ENCODE peak calls at places on chromosome 22, in five cellular contexts. Y is AG09319, P is foreskin fibroblast, N is fibroblast of mammary gland, K is heart right ventricle. S is an unnamed sample.

GRCh38 chr22:49381595-49382450 is 445.9 kb downstream of the BRD1 start:
- DNase-seq in K (no peak), Y (no peak), N (no peak), P (no peak), S (peak; percentile 60)

GRCh38 chr22:32661296-32661695 is 140.2 kb upstream of the TIMP3 start:
- DNase-seq in Y (peak; percentile 70), P (peak; percentile 94), N (peak; percentile 91), K (peak; percentile 35), S (no peak)

GRCh38 chr22:30802202-30803166 is 107.8 kb downstream of the OSBP2 start:
- DNase-seq in K (peak; percentile 78), Y (peak; percentile 76), P (peak; percentile 98), N (peak; percentile 82), S (peak; percentile 93)

GRCh38 chr22:31692186-31692886 is 30.3 kb upstream of the PISD start:
- DNase-seq in K (no peak), N (peak; percentile 70), Y (no peak), P (peak; percentile 62), S (no peak)

GRCh38 chr22:42500164-42500835 is 19.3 kb downstream of the RRP7A start:
- DNase-seq in P (peak; percentile 85), K (peak; percentile 79), Y (peak; percentile 27), N (peak; percentile 59), S (peak; percentile 75)

GRCh38 chr22:39351689-39352214 is 2.0 kb downstream of the SYNGR1 start:
- DNase-seq in K (no peak), N (peak; percentile 10), Y (no peak), P (peak; percentile 80), S (no peak)

GRCh38 chr22:43848366-43849171 is 13.7 kb downstream of the SULT4A1 start:
- DNase-seq in P (peak; percentile 62), N (peak; percentile 22), Y (no peak), K (no peak), S (no peak)

GRCh38 chr22:39920134-39920743 is 19.4 kb downstream of the GRAP2 start:
- DNase-seq in K (no peak), N (no peak), P (no peak), Y (no peak), S (no peak)

GRCh38 chr22:44775862-44776261 is 23.5 kb downstream of the ARHGAP8 start:
- DNase-seq in P (no peak), N (no peak), Y (no peak), K (no peak), S (no peak)

GRCh38 chr22:32562396-32562795 is 87.8 kb downstream of the FBXO7 start:
- DNase-seq in K (peak; percentile 28), Y (no peak), N (no peak), P (peak; percentile 46), S (no peak)

GRCh38 chr22:28505416-28506156 is 174.1 kb downstream of the TTC28 start:
- DNase-seq in Y (no peak), K (no peak), N (no peak), P (no peak), S (no peak)

GRCh38 chr22:36339171-36340065 is 48.3 kb downstream of the MYH9 start:
- DNase-seq in K (no peak), Y (no peak), N (peak; percentile 95), P (peak; percentile 85), S (no peak)

GRCh38 chr22:50625131-50625567 is 2.8 kb downstream of the ARSA start:
- DNase-seq in N (no peak), P (no peak), Y (no peak), K (no peak), S (peak; percentile 70)

GRCh38 chr22:19716829-19717105 is 2.5 kb downstream of the SEPTIN5 start:
- DNase-seq in P (no peak), N (no peak), Y (no peak), K (no peak), S (no peak)

GRCh38 chr22:29003975-29004646 is 57.5 kb downstream of the C22orf31 start:
- DNase-seq in P (no peak), Y (no peak), K (no peak), N (no peak), S (no peak)

GRCh38 chr22:46758867-46759290 is 3.6 kb upstream of the TBC1D22A start:
- DNase-seq in Y (no peak), N (peak; percentile 72), P (peak; percentile 83), K (no peak), S (no peak)

GRCh38 chr22:45240137-45240809 is 421 bp downstream of the KIAA0930 start:
- DNase-seq in Y (no peak), N (no peak), K (no peak), P (peak; percentile 60), S (no peak)

GRCh38 chr22:45460288-45461109 is 42.2 kb upstream of the FBLN1 start:
- DNase-seq in N (peak; percentile 90), P (peak; percentile 96), K (peak; percentile 76), Y (peak; percentile 83), S (no peak)

GRCh38 chr22:30398685-30399680 is 2.2 kb downstream of the SEC14L2 start:
- DNase-seq in Y (no peak), N (peak; percentile 57), K (no peak), P (no peak), S (no peak)

GRCh38 chr22:40648386-40648785 is 11.9 kb upstream of the MRTFA start:
- DNase-seq in P (no peak), K (no peak), N (no peak), Y (no peak), S (no peak)

GRCh38 chr22:30245181-30245984 is 1.2 kb downstream of the LIF start:
- DNase-seq in Y (no peak), N (no peak), P (peak; percentile 45), K (no peak), S (no peak)

GRCh38 chr22:45882881-45883810 is 93.8 kb downstream of the WNT7B start:
- DNase-seq in P (no peak), K (no peak), Y (no peak), N (no peak), S (peak; percentile 65)

GRCh38 chr22:48957311-48957986 is 870.2 kb downstream of the BRD1 start:
- DNase-seq in K (no peak), Y (no peak), P (no peak), N (no peak), S (peak; percentile 63)

GRCh38 chr22:47914481-47915097 is 1152.1 kb downstream of the TBC1D22A start:
- DNase-seq in P (no peak), Y (no peak), N (no peak), K (no peak), S (no peak)

GRCh38 chr22:36811094-36811797 is 5.6 kb downstream of the PVALB start:
- DNase-seq in Y (no peak), K (no peak), N (no peak), P (no peak), S (no peak)

GRCh38 chr22:21022955-21023614 is 8.1 kb downstream of the P2RX6 start:
- DNase-seq in P (no peak), N (no peak), K (no peak), Y (no peak), S (no peak)
- TF ChIP-seq CTCF in P (no peak), N (no peak), K (no peak), Y (no peak), S (peak; percentile 28)

GRCh38 chr22:26679003-26679629 is 21.7 kb downstream of the MIAT start:
- DNase-seq in K (peak; percentile 77), N (peak; percentile 72), Y (peak; percentile 43), P (peak; percentile 87), S (peak; percentile 81)
- TF ChIP-seq CTCF in K (peak; percentile 97), N (peak; percentile 97), Y (peak; percentile 96), P (peak; percentile 93), S (peak; percentile 96)

GRCh38 chr22:18091916-18092526 is 14.2 kb downstream of the PEX26 start:
- DNase-seq in N (peak; percentile 78), K (peak; percentile 73), P (no peak), Y (no peak), S (no peak)
- TF ChIP-seq CTCF in N (peak; percentile 10), K (peak; percentile 40), P (no peak), Y (no peak), S (no peak)

GRCh38 chr22:34986461-34986977 is 79.4 kb upstream of the ISX start:
- DNase-seq in K (no peak), Y (no peak), N (no peak), P (no peak), S (no peak)
- TF ChIP-seq CTCF in K (no peak), Y (no peak), N (no peak), P (no peak), S (no peak)

GRCh38 chr22:24233235-24233634 is 11.6 kb downstream of the GGT5 start:
- DNase-seq in Y (no peak), P (no peak), N (no peak), K (no peak), S (no peak)

GRCh38 chr22:24232725-24233124 is 12.2 kb downstream of the GGT5 start:
- DNase-seq in N (no peak), Y (no peak), P (no peak), K (no peak), S (no peak)

GRCh38 chr22:24232124-24232523 is 12.8 kb downstream of the GGT5 start:
- DNase-seq in N (no peak), Y (no peak), K (no peak), P (no peak), S (no peak)

GRCh38 chr22:24231706-24232105 is 13.2 kb downstream of the GGT5 start:
- DNase-seq in N (no peak), K (no peak), Y (no peak), P (no peak), S (no peak)

GRCh38 chr22:24230911-24231656 is 13.8 kb downstream of the GGT5 start:
- DNase-seq in Y (no peak), K (no peak), P (no peak), N (no peak), S (no peak)
- TF ChIP-seq CTCF in Y (peak; percentile 11), K (peak; percentile 38), P (no peak), N (peak; percentile 28), S (peak; percentile 64)

DNA sequence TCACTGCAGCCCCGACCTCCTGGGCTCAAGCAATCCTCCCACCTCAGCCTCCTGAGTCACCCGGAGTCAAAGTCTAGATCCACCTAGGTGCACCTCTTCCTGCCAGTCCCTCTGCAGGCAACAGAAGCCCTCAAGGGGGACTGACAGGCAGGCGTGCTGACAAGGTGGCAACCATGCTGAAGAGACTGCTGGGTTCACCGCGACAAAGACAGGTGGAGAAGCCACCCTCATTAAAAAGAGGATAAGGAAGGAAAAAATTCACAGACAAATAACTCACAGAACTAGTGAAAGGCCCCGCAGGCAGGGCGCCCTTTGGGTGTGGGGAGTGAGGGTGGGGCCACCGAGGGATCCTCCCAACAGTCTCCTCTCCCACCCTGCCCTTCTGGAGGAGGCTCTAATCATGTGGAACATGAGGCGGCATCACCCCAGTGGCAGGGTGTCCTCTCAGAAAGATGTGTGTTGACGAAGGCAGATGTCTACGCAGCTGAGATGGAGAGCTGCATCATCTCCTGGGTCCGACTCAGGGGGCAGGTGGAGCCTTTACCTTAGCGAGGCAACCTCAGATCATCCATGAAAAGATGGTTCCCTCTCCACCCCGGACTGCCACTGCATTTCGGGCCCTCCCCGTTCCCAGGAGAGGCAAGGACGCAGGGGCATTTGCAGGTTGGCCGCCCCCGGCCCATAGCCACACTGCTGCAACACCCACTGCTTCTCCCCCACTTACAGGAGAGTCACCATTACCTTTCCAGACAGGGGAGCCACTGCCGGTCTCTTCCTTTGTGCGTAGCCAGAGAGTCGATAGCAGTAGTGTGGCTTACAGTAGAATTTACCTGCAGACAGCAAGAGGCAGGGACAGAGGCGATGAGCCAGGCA is 91.2 kb upstream of the BID start:
- DNase-seq in N (no peak), Y (no peak), P (no peak), K (no peak), S (no peak)
- TF ChIP-seq CTCF in N (no peak), Y (no peak), P (no peak), K (no peak), S (no peak)